ENCODE peak calls at places on chromosomes 16 and 17, in seven cellular contexts. H is OCI-LY7, S is GM23338, G is hepatocyte, R is MM.1S, F is PC-3, Z is GM23248. N is an unnamed sample.

GRCh38 chr17:28473542-28473941 is at the start of gene SLC13A2:
- DNase-seq in H (no peak), S (no peak), G (no peak), R (no peak), F (no peak), Z (no peak), N (no peak)

GRCh38 chr17:32628645-32629044 is 141.9 kb downstream of the CDK5R1 start:
- DNase-seq in H (no peak), S (no peak), G (no peak), R (no peak), F (no peak), Z (no peak), N (no peak)

GRCh38 chr16:57959804-57960203 is 11.1 kb downstream of the CNGB1 start:
- DNase-seq in H (no peak), S (no peak), G (no peak), R (no peak), F (no peak), Z (no peak), N (no peak)

GRCh38 chr16:66964049-66964448 is 3.0 kb downstream of the CES3 start:
- DNase-seq in H (no peak), S (no peak), G (no peak), R (no peak), F (no peak), Z (no peak), N (no peak)

GRCh38 chr17:64118452-64118979 is 11.4 kb downstream of the ERN1 start:
- DNase-seq in H (no peak), S (no peak), G (no peak), R (no peak), F (no peak), Z (peak; percentile 45), N (no peak)

GRCh38 chr16:87834668-87835473 is 34.4 kb downstream of the SLC7A5 start:
- DNase-seq in H (no peak), S (no peak), G (peak; percentile 81), R (no peak), F (no peak), Z (no peak), N (no peak)

GRCh38 chr16:11100239-11100750 is 155.7 kb downstream of the SOCS1 start:
- DNase-seq in H (peak; percentile 34), S (peak; percentile 68), G (peak; percentile 55), R (no peak), F (peak; percentile 32), Z (peak; percentile 94), N (peak; percentile 57)

GRCh38 chr16:51153275-51153991 is 2.4 kb upstream of the SALL1 start:
- DNase-seq in H (no peak), S (peak; percentile 62), G (no peak), R (no peak), F (no peak), Z (peak; percentile 49), N (no peak)

GRCh38 chr17:16417896-16418683 is 2.7 kb downstream of the TRPV2 start:
- DNase-seq in H (no peak), S (no peak), G (peak; percentile 5), R (no peak), F (peak; percentile 37), Z (peak; percentile 70), N (peak; percentile 47)

GRCh38 chr17:63442549-63443035 is 3.5 kb downstream of the CYB561 start:
- DNase-seq in H (peak; percentile 45), S (no peak), G (no peak), R (no peak), F (peak; percentile 21), Z (no peak), N (no peak)

GRCh38 chr16:51167170-51167710 is 16.2 kb upstream of the SALL1 start:
- DNase-seq in H (no peak), S (no peak), G (peak; percentile 21), R (no peak), F (no peak), Z (no peak), N (no peak)

GRCh38 chr16:11948819-11949218 is 7.0 kb upstream of the NPIPB2 start:
- DNase-seq in H (no peak), S (no peak), G (no peak), R (no peak), F (no peak), Z (no peak), N (no peak)

GRCh38 chr16:69187891-69188451 is 1.0 kb downstream of the SNTB2 start:
- DNase-seq in H (peak; percentile 67), S (peak; percentile 50), G (peak; percentile 48), R (peak; percentile 60), F (peak; percentile 36), Z (peak; percentile 64), N (peak; percentile 37)

GRCh38 chr17:81142301-81143199 is 22.8 kb upstream of the PVALEF start:
- DNase-seq in H (peak; percentile 81), S (peak; percentile 86), G (peak; percentile 87), R (peak; percentile 55), F (peak; percentile 83), Z (peak; percentile 78), N (peak; percentile 42)

GRCh38 chr17:29569245-29569950 is 897 bp downstream of the TP53I13 start:
- DNase-seq in H (no peak), S (no peak), G (no peak), R (no peak), F (peak; percentile 42), Z (peak; percentile 80), N (no peak)

GRCh38 chr17:15971882-15972281 is 27.0 kb downstream of the ADORA2B start:
- DNase-seq in H (no peak), S (no peak), G (no peak), R (no peak), F (peak; percentile 46), Z (no peak), N (peak; percentile 57)

GRCh38 chr16:46793841-46794240 is 37.1 kb downstream of the C16orf87 start:
- DNase-seq in H (no peak), S (no peak), G (no peak), R (no peak), F (no peak), Z (no peak), N (no peak)

GRCh38 chr16:46789075-46789474 is 40.9 kb upstream of the MYLK3 start:
- DNase-seq in H (no peak), S (no peak), G (no peak), R (no peak), F (no peak), Z (no peak), N (no peak)

GRCh38 chr16:46789499-46790414 is 41.2 kb downstream of the C16orf87 start:
- DNase-seq in H (peak; percentile 89), S (peak; percentile 83), G (peak; percentile 78), R (peak; percentile 83), F (peak; percentile 43), Z (peak; percentile 80), N (peak; percentile 72)

GRCh38 chr16:46787909-46788308 is 39.8 kb upstream of the MYLK3 start:
- DNase-seq in H (peak; percentile 73), S (no peak), G (no peak), R (no peak), F (no peak), Z (no peak), N (no peak)

GRCh38 chr16:46790599-46791270 is 40.2 kb downstream of the C16orf87 start:
- DNase-seq in H (no peak), S (no peak), G (no peak), R (no peak), F (no peak), Z (peak; percentile 17), N (no peak)
- H3K4me3 ChIP-seq in H (peak overlapping the region; percentile 72), S (peak overlapping the region; percentile 76), G (peak overlapping the region; percentile 47), R (peak overlapping the region; percentile 92), F (peak overlapping the region; percentile 74), Z (peak overlapping the region; percentile 79), N (peak overlapping the region; percentile 84)

GRCh38 chr16:72921620-72922019 is 126.3 kb downstream of the ZFHX3 start:
- DNase-seq in H (no peak), S (no peak), G (peak; percentile 50), R (no peak), F (no peak), Z (peak; percentile 36), N (no peak)
- H3K9me2 ChIP-seq in H (no peaks in the 10 kb centered on the region), S (no peaks in the 10 kb centered on the region), G (no peaks in the 10 kb centered on the region), R (no peaks in the 10 kb centered on the region), F (no peaks in the 10 kb centered on the region), Z (no peaks in the 10 kb centered on the region), N (no peaks in the 10 kb centered on the region)

GRCh38 chr17:36142806-36143205 is 33.6 kb downstream of the TBC1D3B start:
- DNase-seq in H (no peak), S (no peak), G (no peak), R (no peak), F (no peak), Z (no peak), N (no peak)

GRCh38 chr17:36144014-36144413 is 32.4 kb downstream of the TBC1D3B start:
- DNase-seq in H (no peak), S (no peak), G (no peak), R (no peak), F (no peak), Z (no peak), N (no peak)

GRCh38 chr17:36144981-36145729 is 31.3 kb downstream of the TBC1D3B start:
- DNase-seq in H (no peak), S (no peak), G (no peak), R (no peak), F (no peak), Z (no peak), N (no peak)

GRCh38 chr17:36147601-36148000 is 28.8 kb downstream of the TBC1D3B start:
- DNase-seq in H (no peak), S (no peak), G (no peak), R (no peak), F (no peak), Z (no peak), N (no peak)

DNA sequence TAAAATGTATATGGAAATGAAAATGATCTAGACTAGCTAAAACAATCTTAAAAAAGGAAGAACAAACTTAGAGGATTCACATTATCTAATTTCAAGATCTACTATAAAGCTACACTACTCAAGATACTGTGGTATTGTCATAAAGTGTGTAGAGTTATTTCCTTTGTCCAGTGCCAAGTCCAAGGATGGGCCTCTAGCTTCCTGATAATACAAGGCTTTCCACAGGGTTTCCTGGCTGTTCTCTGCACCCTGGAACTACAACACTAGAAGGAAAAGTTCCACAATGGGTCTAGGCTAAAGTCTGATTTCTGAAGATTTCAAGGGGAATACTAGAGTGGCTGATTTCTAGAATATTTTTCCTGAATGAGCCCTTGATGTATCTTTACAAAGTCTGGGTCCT is 34.2 kb downstream of the TBC1D3B start:
- DNase-seq in H (no peak), S (no peak), G (no peak), R (no peak), F (no peak), Z (no peak), N (no peak)
- H3K4me3 ChIP-seq in H (no peak overlapping the region), S (no peak overlapping the region), G (no peak overlapping the region), R (no peak overlapping the region), F (no peak overlapping the region), Z (no peak overlapping the region), N (no peak overlapping the region)

GRCh38 chr16:4443986-4444385 is 18.3 kb downstream of the DNAJA3 start:
- DNase-seq in H (no peak), S (no peak), G (no peak), R (no peak), F (no peak), Z (no peak), N (no peak)
- H3K9me2 ChIP-seq in H (no peaks in the 10 kb centered on the region), S (no peaks in the 10 kb centered on the region), G (no peaks in the 10 kb centered on the region), R (no peaks in the 10 kb centered on the region), F (no peaks in the 10 kb centered on the region), Z (no peaks in the 10 kb centered on the region), N (no peaks in the 10 kb centered on the region)

GRCh38 chr17:61454095-61454931 is 2.1 kb downstream of the TBX4 start:
- DNase-seq in H (no peak), S (peak; percentile 58), G (no peak), R (no peak), F (no peak), Z (peak; percentile 19), N (no peak)
- H3K4me3 ChIP-seq in H (no peak overlapping the region), S (peak overlapping the region; percentile 34), G (peak overlapping the region; percentile 18), R (no peak overlapping the region), F (no peak overlapping the region), Z (no peak overlapping the region), N (no peak overlapping the region)